ENCODE peak calls at places on chromosomes 12 and 14, in six cellular contexts. E is sigmoid colon, U is A549, T is ascending aorta, J is GM12865, Z is kidney. S is an unnamed sample.

GRCh38 chr14:104331871-104332605 is 193.7 kb downstream of the KIF26A start:
- DNase-seq in E (no peak), U (no peak), T (no peak), J (no peak), Z (no peak), S (no peak)

GRCh38 chr12:103771466-103771865 is 69.6 kb downstream of the NT5DC3 start:
- DNase-seq in E (peak), U (peak), T (no peak), J (peak), Z (no peak), S (no peak)

GRCh38 chr12:70186436-70186835 is 56.8 kb upstream of the CNOT2 start:
- DNase-seq in E (no peak), U (no peak), T (no peak), J (no peak), Z (no peak), S (no peak)

GRCh38 chr12:848519-849191 is 96.3 kb downstream of the WNK1 start:
- DNase-seq in E (no peak), U (no peak), T (no peak), J (no peak), Z (no peak), S (no peak)

GRCh38 chr12:45309826-45310626 is 94.1 kb downstream of the ANO6 start:
- DNase-seq in E (no peak), U (no peak), T (no peak), J (no peak), Z (no peak), S (no peak)

GRCh38 chr14:69487771-69488170 is 3.2 kb downstream of the PLEKHD1 start:
- DNase-seq in E (no peak), U (no peak), T (no peak), J (no peak), Z (no peak), S (no peak)

GRCh38 chr14:89504602-89505320 is 87.7 kb upstream of the FOXN3 start:
- DNase-seq in E (no peak), U (no peak), T (no peak), J (peak), Z (no peak), S (peak)

GRCh38 chr12:55908726-55909512 is 18.8 kb downstream of the PYM1 start:
- DNase-seq in E (no peak), U (no peak), T (no peak), J (no peak), Z (no peak), S (no peak)

GRCh38 chr12:11815397-11815796 is 165.9 kb downstream of the ETV6 start:
- DNase-seq in E (no peak), U (no peak), T (no peak), J (no peak), Z (no peak), S (no peak)

GRCh38 chr14:64714432-64715025 is 10.3 kb downstream of the PLEKHG3 start:
- DNase-seq in E (no peak), U (no peak), T (no peak), J (no peak), Z (no peak), S (no peak)

GRCh38 chr12:69534389-69534822 is 50.9 kb upstream of the CCT2 start:
- DNase-seq in E (peak), U (peak), T (peak), J (peak), Z (no peak), S (no peak)

DNA sequence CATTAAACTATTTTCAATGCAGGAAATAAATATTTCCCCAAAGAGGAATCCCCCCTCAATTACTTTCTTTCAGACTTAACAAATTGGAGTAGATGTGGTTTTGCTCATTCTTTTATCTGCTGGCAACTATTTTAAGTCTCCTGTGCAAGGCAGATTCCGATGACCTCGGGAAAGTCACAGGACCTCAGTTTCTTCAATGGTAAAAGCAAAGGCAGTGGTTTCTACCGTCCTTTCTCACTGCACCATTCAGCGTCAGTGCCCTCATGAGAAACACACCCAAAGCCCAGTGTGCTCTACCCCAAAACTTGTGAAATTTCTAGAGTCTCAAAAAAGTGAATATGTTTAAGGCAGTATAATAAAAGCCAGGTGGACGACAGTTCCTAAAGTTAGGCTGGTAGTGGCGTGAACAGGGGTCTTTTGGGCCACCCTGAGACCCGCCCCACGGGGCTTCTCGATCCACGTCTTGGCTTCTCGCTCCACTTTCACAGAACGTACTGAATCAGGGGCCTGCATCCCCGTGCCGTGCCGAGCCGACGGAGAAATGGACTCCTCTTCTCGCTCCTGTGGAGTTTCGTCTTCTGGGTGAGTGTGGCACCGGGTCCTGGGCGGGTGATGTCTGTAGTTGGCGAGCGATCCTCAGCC is 1.3 kb upstream of the ARHGAP5 start:
- DNase-seq in E (peak), U (peak), T (peak), J (peak), Z (peak), S (peak)
- TF ChIP-seq CTCF in E (no peak), U (no peak), T (no peak), J (no peak), Z (no peak), S (no peak)

GRCh38 chr12:57160021-57160420 is 12.6 kb upstream of the LRP1-AS start:
- DNase-seq in E (no peak), U (no peak), T (no peak), J (no peak), Z (no peak), S (no peak)

GRCh38 chr12:57158186-57158585 is 10.8 kb upstream of the LRP1-AS start:
- DNase-seq in E (peak), U (no peak), T (no peak), J (no peak), Z (no peak), S (no peak)

GRCh38 chr12:57158665-57159064 is 11.2 kb upstream of the LRP1-AS start:
- DNase-seq in E (peak), U (no peak), T (no peak), J (no peak), Z (no peak), S (no peak)

GRCh38 chr12:57160741-57161140 is 13.3 kb upstream of the LRP1-AS start:
- DNase-seq in E (no peak), U (no peak), T (no peak), J (no peak), Z (no peak), S (no peak)

DNA sequence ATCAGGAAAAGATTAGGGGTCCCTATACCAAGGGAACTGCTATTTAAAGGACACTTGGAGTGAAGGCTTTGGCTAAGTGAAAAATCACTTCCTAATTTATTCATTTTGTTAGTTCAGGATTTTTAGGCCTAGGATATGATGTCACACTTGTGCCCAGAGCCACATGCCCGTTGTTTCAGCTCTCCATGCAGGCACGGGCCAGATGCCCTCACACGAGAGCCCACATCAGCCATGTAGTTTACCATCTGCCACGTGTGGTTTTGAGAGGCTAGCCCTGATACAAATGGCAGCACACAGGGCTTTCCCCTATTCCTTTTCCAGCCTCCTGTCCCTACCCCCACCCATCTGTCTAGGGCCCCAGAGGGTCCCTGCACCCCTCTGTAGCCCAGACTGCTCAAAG is 11.9 kb upstream of the LRP1-AS start:
- DNase-seq in E (peak), U (no peak), T (no peak), J (no peak), Z (no peak), S (no peak)
- TF ChIP-seq CTCF in E (no peak), U (no peak), T (no peak), J (no peak), Z (no peak), S (no peak)

GRCh38 chr12:47080725-47081502 is 1.2 kb upstream of the AMIGO2 start:
- DNase-seq in E (peak), U (no peak), T (peak), J (no peak), Z (peak), S (peak)

GRCh38 chr12:47079894-47080724 is at the start of gene AMIGO2:
- DNase-seq in E (peak), U (peak), T (no peak), J (no peak), Z (peak), S (no peak)

GRCh38 chr12:47078733-47079364 is 572 bp upstream of the PCED1B start:
- DNase-seq in E (peak), U (peak), T (peak), J (no peak), Z (peak), S (no peak)

GRCh38 chr12:47078086-47078395 is 1.4 kb upstream of the PCED1B start:
- DNase-seq in E (no peak), U (no peak), T (no peak), J (no peak), Z (no peak), S (no peak)

DNA sequence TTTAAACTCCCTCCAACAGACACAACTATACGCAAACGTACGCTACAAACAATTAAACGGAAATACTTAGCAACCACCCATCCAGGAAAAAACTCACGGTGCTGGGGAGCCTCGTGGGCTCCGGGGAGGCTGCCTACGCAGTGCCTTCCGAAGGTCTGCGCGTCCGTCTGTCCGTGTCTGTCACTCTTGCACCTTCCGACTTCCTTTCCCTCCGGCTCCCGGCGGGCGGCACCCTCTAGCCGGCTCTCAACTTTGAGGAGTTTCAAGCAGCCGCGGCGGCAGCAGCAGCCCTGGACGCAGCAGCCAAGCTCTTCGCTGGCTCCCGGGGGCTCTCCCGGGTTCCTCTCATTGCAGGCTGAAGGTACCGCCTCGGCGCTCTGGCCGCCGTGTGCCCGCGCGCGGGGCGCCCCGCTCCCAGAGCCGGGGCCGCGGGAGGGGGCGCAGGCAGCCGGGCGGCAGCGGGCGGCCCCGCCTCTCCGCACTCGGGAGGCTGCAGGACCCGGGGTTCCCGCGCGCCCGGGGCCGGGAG is at the start of gene PCED1B:
- DNase-seq in E (peak), U (no peak), T (peak), J (peak), Z (peak), S (peak)
- TF ChIP-seq CTCF in E (no peak), U (no peak), T (peak), J (peak), Z (peak), S (no peak)

DNA sequence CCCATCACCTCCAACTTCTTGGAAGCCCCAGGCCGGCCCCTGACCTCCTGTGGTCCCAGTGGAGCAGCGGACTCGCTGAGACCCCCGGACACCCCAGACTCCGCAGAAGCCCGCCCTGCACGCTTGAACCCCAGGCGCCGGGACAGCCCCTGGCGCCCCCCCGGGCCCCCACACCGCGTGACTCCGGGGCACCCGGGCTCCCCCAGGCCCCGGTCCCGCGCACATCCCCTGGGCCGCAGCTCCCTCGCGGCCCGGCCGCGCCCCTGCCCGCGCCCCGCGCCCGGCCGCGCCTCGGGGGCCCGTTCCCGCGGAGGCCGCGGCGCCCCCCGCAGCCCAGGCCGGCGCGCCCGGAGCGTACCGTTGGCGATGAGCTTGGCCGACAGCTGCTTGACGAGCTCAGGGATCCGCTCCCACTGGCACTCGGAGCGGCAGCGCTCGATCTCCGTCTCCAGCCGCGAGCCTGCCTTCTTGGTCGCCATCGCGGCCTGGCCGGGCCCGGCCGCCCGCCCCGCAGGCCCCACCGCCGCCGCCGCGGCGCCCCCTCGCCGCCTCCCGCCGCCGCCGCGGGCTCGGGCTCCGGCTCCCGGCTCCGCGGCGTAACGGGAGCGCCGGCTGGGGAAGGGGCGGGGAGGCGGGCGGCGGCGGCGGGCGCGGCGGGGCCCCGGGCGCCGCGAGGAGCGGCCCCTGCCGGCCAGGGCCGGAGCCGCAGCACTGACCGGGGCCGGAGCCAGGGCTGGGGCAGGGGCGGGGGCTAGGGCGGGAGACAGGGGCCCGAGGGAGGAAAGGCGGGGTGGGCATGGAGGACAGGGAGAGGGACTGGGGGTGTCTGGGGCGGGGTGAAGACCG is at the start of gene TTC7B:
- DNase-seq in E (peak), U (peak), T (no peak), J (peak), Z (no peak), S (no peak)
- TF ChIP-seq CTCF in E (no peak), U (peak), T (peak), J (peak), Z (peak), S (no peak)

DNA sequence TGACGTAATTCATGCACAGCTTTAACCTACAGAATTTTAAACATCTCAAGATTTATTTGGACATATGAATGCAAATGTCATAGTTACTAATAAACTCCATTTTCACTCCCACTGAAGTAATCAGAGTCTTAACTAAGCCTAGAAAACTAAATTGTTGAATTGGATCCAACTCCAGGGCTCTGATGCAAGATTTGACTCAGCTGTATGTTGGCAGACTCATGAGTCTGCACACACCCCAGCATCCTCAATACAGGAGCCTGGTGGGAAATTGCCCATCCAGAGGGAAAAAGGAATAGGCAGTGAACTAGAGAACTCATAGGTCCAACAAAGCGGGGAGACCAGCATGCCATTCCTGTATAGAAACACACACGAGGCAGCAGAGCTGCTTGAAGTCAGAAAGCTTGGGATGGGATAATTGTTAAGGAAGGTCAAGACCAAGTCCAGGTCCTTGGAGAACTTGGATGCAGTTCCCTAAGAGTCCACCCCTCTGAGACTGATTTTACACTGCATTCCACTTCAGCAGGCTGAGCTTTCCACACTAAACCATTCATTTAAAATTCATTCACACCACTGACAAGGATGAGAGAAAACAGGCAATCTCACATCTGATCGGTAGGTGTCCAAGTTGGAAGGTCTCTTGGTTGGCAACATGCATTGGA is 14.5 kb downstream of the TMTC1 start:
- DNase-seq in E (no peak), U (no peak), T (no peak), J (no peak), Z (no peak), S (no peak)
- TF ChIP-seq CTCF in E (no peak), U (no peak), T (no peak), J (no peak), Z (no peak), S (no peak)

GRCh38 chr14:49892636-49893308 is at the start of gene ARF6:
- DNase-seq in E (peak), U (peak), T (peak), J (peak), Z (peak), S (peak)
- TF ChIP-seq CTCF in E (no peak), U (peak), T (no peak), J (no peak), Z (no peak), S (no peak)

GRCh38 chr12:14828896-14829295 is 14.4 kb downstream of the ART4 start:
- DNase-seq in E (no peak), U (no peak), T (no peak), J (peak), Z (no peak), S (no peak)

GRCh38 chr12:14834502-14834901 is 8.8 kb downstream of the ART4 start:
- DNase-seq in E (no peak), U (no peak), T (no peak), J (no peak), Z (no peak), S (no peak)

GRCh38 chr12:14836336-14837210 is 6.8 kb downstream of the ART4 start:
- DNase-seq in E (no peak), U (peak), T (no peak), J (no peak), Z (no peak), S (no peak)

GRCh38 chr12:14833952-14834351 is 9.4 kb downstream of the ART4 start:
- DNase-seq in E (no peak), U (no peak), T (no peak), J (no peak), Z (no peak), S (no peak)

GRCh38 chr12:14833336-14833735 is 10.0 kb downstream of the ART4 start:
- DNase-seq in E (no peak), U (no peak), T (no peak), J (no peak), Z (no peak), S (no peak)
- TF ChIP-seq CTCF in E (no peak), U (no peak), T (no peak), J (no peak), Z (no peak), S (no peak)

GRCh38 chr12:3592856-3593625 is 102.0 kb downstream of the PRMT8 start:
- DNase-seq in E (peak), U (no peak), T (no peak), J (no peak), Z (no peak), S (no peak)
- TF ChIP-seq CTCF in E (no peak), U (no peak), T (no peak), J (no peak), Z (no peak), S (no peak)

DNA sequence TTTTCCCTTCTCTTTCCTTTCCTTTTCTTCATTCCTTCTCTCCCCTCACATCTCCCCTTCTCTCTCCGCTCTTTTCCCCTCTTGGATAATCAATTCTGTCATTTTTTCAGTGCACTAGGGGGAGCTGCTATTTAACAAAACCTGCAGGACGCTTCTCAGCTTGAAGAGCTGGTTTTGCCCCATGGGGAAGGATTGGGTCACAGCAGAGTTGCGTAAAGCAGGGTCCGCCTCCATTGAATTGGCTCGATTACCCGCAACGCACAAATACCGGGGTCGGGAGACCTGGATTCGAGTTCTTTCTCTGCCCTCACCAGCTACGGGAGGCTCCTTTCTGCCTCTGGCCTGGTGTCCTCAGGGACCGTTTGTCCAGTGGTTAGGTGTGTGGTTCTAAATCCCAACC is 42.1 kb upstream of the CHGA start:
- DNase-seq in E (no peak), U (peak), T (no peak), J (no peak), Z (no peak), S (no peak)
- TF ChIP-seq CTCF in E (no peak), U (peak), T (no peak), J (no peak), Z (peak), S (no peak)

DNA sequence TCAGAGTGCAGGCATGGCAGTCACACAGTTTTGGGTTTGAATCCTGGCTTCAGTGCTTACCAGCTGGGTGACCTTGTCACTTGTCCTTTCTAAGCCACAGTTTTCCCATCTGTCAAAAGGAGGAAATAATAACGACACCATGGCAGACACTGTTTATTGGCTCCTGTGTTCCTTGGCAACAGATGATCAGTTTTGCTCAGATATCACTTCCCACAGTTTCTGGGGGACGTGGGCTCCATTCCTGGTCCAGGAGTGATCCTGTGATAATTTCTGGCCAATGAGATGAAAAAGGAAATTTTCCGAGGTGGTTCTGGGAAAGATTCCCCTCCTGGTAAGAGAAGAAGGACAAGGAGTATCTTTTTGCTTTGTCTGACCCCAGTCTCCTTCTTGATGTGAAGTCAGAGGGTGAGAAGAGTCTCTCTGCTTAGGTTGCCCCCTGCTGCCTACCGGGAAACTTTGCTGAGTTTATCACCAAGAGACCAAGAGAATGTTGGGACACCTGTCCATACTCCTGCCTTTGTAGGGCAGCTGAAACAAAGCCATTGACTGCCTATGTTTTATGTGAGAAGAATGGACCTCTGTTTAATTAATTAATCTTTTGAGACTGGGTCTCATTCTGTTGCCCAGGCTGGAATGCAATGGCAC is 178.9 kb upstream of the NRXN3 start:
- DNase-seq in E (no peak), U (no peak), T (no peak), J (peak), Z (no peak), S (no peak)
- TF ChIP-seq CTCF in E (no peak), U (no peak), T (no peak), J (peak), Z (no peak), S (no peak)

S was measured in CD14-positive monocyte.